ENCODE peak calls at places on chromosomes 12 and 14, in ten cellular contexts. S, E, P, I, J, O, L, G, W and V are unnamed samples.

GRCh38 chr12:71900091-71900490 is 38.6 kb upstream of the TPH2 start:
- DNase-seq in S (no peak), E (no peak), P (no peak), I (no peak), J (peak), O (no peak), L (no peak), G (no peak), W (peak), V (no peak)

GRCh38 chr12:28872654-28873268 is 276.3 kb upstream of the FAR2 start:
- DNase-seq in S (no peak), E (no peak), P (peak), I (no peak), J (peak), O (peak), L (peak), G (peak), W (peak), V (no peak)

GRCh38 chr12:121807656-121808347 is 4.0 kb downstream of the SETD1B start:
- DNase-seq in S (no peak), E (no peak), P (no peak), I (no peak), J (no peak), O (no peak), L (no peak), G (no peak), W (no peak), V (no peak)

GRCh38 chr12:54259194-54260011 is 20.5 kb downstream of the CBX5 start:
- DNase-seq in S (no peak), E (no peak), P (peak), I (peak), J (peak), O (peak), L (peak), G (peak), W (peak), V (peak)

GRCh38 chr12:16062611-16063010 is 151.5 kb downstream of the DERA start:
- DNase-seq in S (no peak), E (no peak), P (no peak), I (no peak), J (peak), O (no peak), L (no peak), G (no peak), W (no peak), V (no peak)

GRCh38 chr14:66380143-66380542 is 106.0 kb upstream of the CCDC196 start:
- DNase-seq in S (no peak), E (no peak), P (no peak), I (no peak), J (no peak), O (no peak), L (no peak), G (peak), W (no peak), V (no peak)

GRCh38 chr14:37194698-37195097 is 3.0 kb upstream of the MIPOL1 start:
- DNase-seq in S (no peak), E (no peak), P (no peak), I (no peak), J (no peak), O (no peak), L (no peak), G (no peak), W (no peak), V (no peak)

GRCh38 chr14:65551019-65551643 is 138.6 kb downstream of the FUT8 start:
- DNase-seq in S (no peak), E (no peak), P (no peak), I (no peak), J (no peak), O (no peak), L (no peak), G (no peak), W (no peak), V (no peak)

GRCh38 chr14:69432364-69432763 is 33.9 kb downstream of the SLC39A9 start:
- DNase-seq in S (no peak), E (no peak), P (no peak), I (no peak), J (no peak), O (no peak), L (no peak), G (no peak), W (no peak), V (no peak)

GRCh38 chr12:43805149-43805856 is 814 bp downstream of the TWF1 start:
- DNase-seq in S (no peak), E (no peak), P (no peak), I (no peak), J (peak), O (peak), L (no peak), G (no peak), W (no peak), V (no peak)

GRCh38 chr12:76866146-76866545 is 12.7 kb downstream of the CSRP2 start:
- DNase-seq in S (no peak), E (no peak), P (no peak), I (no peak), J (no peak), O (no peak), L (no peak), G (no peak), W (peak), V (no peak)

GRCh38 chr12:111757361-111758119 is 9.2 kb upstream of the ALDH2 start:
- DNase-seq in S (peak), E (no peak), P (no peak), I (no peak), J (peak), O (no peak), L (peak), G (peak), W (peak), V (peak)

GRCh38 chr12:34344851-34345522 is 322.7 kb downstream of the ALG10 start:
- DNase-seq in S (no peak), E (no peak), P (no peak), I (no peak), J (no peak), O (no peak), L (no peak), G (no peak), W (no peak), V (no peak)

GRCh38 chr14:72104011-72104613 is 171.9 kb downstream of the RGS6 start:
- DNase-seq in S (no peak), E (no peak), P (no peak), I (no peak), J (no peak), O (peak), L (peak), G (no peak), W (peak), V (no peak)

GRCh38 chr12:68240975-68241374 is 12.4 kb downstream of the IL22 start:
- DNase-seq in S (no peak), E (no peak), P (no peak), I (peak), J (peak), O (no peak), L (peak), G (peak), W (no peak), V (no peak)

GRCh38 chr12:124603910-124604775 is 36.7 kb upstream of the NCOR2 start:
- DNase-seq in S (no peak), E (no peak), P (no peak), I (no peak), J (no peak), O (no peak), L (peak), G (no peak), W (no peak), V (no peak)

GRCh38 chr14:102939820-102940561 is 17.5 kb downstream of the AMN start:
- DNase-seq in S (no peak), E (no peak), P (no peak), I (no peak), J (no peak), O (no peak), L (peak), G (no peak), W (no peak), V (no peak)

GRCh38 chr14:102784892-102785597 is 7.8 kb downstream of the TRAF3 start:
- DNase-seq in S (no peak), E (no peak), P (no peak), I (no peak), J (no peak), O (no peak), L (no peak), G (no peak), W (no peak), V (no peak)

GRCh38 chr12:2387051-2387834 is 334.5 kb downstream of the CACNA1C start:
- DNase-seq in S (peak), E (no peak), P (no peak), I (peak), J (no peak), O (no peak), L (no peak), G (no peak), W (no peak), V (no peak)

GRCh38 chr12:71392521-71393145 is 47.0 kb upstream of the LGR5 start:
- DNase-seq in S (no peak), E (no peak), P (peak), I (peak), J (peak), O (peak), L (no peak), G (no peak), W (peak), V (peak)

GRCh38 chr12:21677204-21677603 is 19.6 kb upstream of the LDHB start:
- DNase-seq in S (no peak), E (no peak), P (no peak), I (no peak), J (no peak), O (no peak), L (no peak), G (no peak), W (no peak), V (no peak)

GRCh38 chr12:117724545-117724944 is 244.2 kb downstream of the KSR2 start:
- DNase-seq in S (peak), E (no peak), P (no peak), I (no peak), J (no peak), O (no peak), L (no peak), G (no peak), W (no peak), V (no peak)

GRCh38 chr14:77023001-77023996 is 5.2 kb downstream of the IRF2BPL start:
- DNase-seq in S (no peak), E (no peak), P (no peak), I (no peak), J (peak), O (peak), L (peak), G (peak), W (no peak), V (no peak)

GRCh38 chr14:100872241-100872640 is 31.3 kb downstream of the RTL1 start:
- DNase-seq in S (peak), E (no peak), P (no peak), I (peak), J (no peak), O (no peak), L (no peak), G (no peak), W (no peak), V (no peak)

GRCh38 chr12:96710127-96710745 is 196.8 kb upstream of the NEDD1 start:
- DNase-seq in S (no peak), E (no peak), P (no peak), I (no peak), J (no peak), O (peak), L (no peak), G (no peak), W (no peak), V (no peak)

GRCh38 chr14:105073720-105074600 is 8.7 kb upstream of the GPR132 start:
- DNase-seq in S (no peak), E (no peak), P (no peak), I (no peak), J (no peak), O (no peak), L (no peak), G (peak), W (no peak), V (no peak)

GRCh38 chr12:45216297-45216982 is 545 bp downstream of the ANO6 start:
- DNase-seq in S (peak), E (peak), P (no peak), I (no peak), J (peak), O (peak), L (peak), G (peak), W (peak), V (no peak)

GRCh38 chr12:132153501-132154340 is 9.5 kb downstream of the NOC4L start:
- DNase-seq in S (no peak), E (no peak), P (no peak), I (no peak), J (peak), O (peak), L (peak), G (peak), W (peak), V (peak)

GRCh38 chr12:132156145-132156709 is 12.0 kb downstream of the NOC4L start:
- DNase-seq in S (no peak), E (no peak), P (no peak), I (no peak), J (no peak), O (no peak), L (no peak), G (no peak), W (no peak), V (no peak)

GRCh38 chr12:132154941-132155770 is 10.9 kb downstream of the NOC4L start:
- DNase-seq in S (no peak), E (no peak), P (no peak), I (no peak), J (no peak), O (peak), L (no peak), G (no peak), W (no peak), V (no peak)

GRCh38 chr12:132152921-132153321 is 8.7 kb downstream of the NOC4L start:
- DNase-seq in S (no peak), E (no peak), P (no peak), I (no peak), J (no peak), O (no peak), L (peak), G (no peak), W (no peak), V (no peak)

GRCh38 chr12:132154341-132154761 is 10.1 kb downstream of the NOC4L start:
- DNase-seq in S (no peak), E (no peak), P (no peak), I (no peak), J (no peak), O (no peak), L (no peak), G (no peak), W (no peak), V (no peak)
- H3K4me3 ChIP-seq in S (no peak), E (peak), P (no peak), I (no peak), J (no peak), O (no peak), L (no peak), G (no peak), W (no peak), V (no peak)

GRCh38 chr12:13196302-13196921 is at the start of gene EMP1:
- DNase-seq in S (peak), E (peak), P (peak), I (peak), J (peak), O (no peak), L (peak), G (peak), W (peak), V (peak)
- H3K4me3 ChIP-seq in S (peak), E (peak), P (peak), I (no peak), J (peak), O (no peak), L (peak), G (peak), W (peak), V (peak)

DNA sequence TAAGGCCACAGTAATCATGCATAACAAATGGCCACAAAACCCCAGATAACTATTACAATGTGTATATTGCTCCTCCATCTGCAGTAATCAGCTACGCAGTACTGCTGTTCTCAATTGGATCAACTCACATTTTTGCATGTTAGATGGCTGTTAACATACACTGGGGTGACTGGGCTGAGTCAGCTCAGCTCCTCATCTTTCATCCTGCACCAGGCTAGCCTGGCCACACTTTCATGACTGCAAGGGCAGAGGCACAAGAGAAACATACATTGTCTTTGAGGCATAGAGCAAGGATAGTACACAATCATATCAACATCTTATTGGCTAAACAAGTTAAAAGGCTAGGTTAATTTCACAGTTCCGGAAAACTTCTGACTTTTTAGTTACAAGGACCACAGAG is 306.6 kb downstream of the SLC6A15 start:
- DNase-seq in S (no peak), E (no peak), P (no peak), I (no peak), J (no peak), O (no peak), L (no peak), G (no peak), W (no peak), V (no peak)
- H3K4me3 ChIP-seq in S (no peak), E (no peak), P (no peak), I (no peak), J (no peak), O (no peak), L (no peak), G (no peak), W (no peak), V (no peak)

GRCh38 chr12:19965196-19966038 is 402.9 kb upstream of the PDE3A start:
- DNase-seq in S (no peak), E (no peak), P (no peak), I (no peak), J (no peak), O (no peak), L (no peak), G (no peak), W (no peak), V (no peak)

GRCh38 chr12:19967486-19967885 is 400.9 kb upstream of the PDE3A start:
- DNase-seq in S (no peak), E (no peak), P (peak), I (no peak), J (peak), O (no peak), L (no peak), G (no peak), W (no peak), V (peak)

GRCh38 chr12:19964549-19964948 is 403.8 kb upstream of the PDE3A start:
- DNase-seq in S (no peak), E (no peak), P (no peak), I (no peak), J (no peak), O (no peak), L (no peak), G (no peak), W (no peak), V (no peak)

GRCh38 chr12:19969476-19969875 is 398.9 kb upstream of the PDE3A start:
- DNase-seq in S (no peak), E (no peak), P (no peak), I (no peak), J (no peak), O (no peak), L (no peak), G (no peak), W (no peak), V (no peak)

GRCh38 chr12:19967001-19967400 is 401.3 kb upstream of the PDE3A start:
- DNase-seq in S (no peak), E (no peak), P (no peak), I (no peak), J (no peak), O (no peak), L (no peak), G (no peak), W (no peak), V (no peak)
- H3K4me3 ChIP-seq in S (no peak), E (no peak), P (no peak), I (no peak), J (no peak), O (no peak), L (no peak), G (no peak), W (no peak), V (no peak)

GRCh38 chr12:65895031-65895430 is 70.7 kb downstream of the HMGA2 start:
- DNase-seq in S (no peak), E (no peak), P (no peak), I (no peak), J (no peak), O (no peak), L (no peak), G (no peak), W (no peak), V (no peak)

GRCh38 chr12:65895759-65896656 is 71.7 kb downstream of the HMGA2 start:
- DNase-seq in S (no peak), E (no peak), P (no peak), I (no peak), J (no peak), O (no peak), L (no peak), G (no peak), W (peak), V (no peak)

GRCh38 chr12:65899289-65899688 is 75.0 kb downstream of the HMGA2 start:
- DNase-seq in S (no peak), E (no peak), P (no peak), I (no peak), J (no peak), O (no peak), L (no peak), G (no peak), W (no peak), V (no peak)

GRCh38 chr12:65894624-65895023 is 70.3 kb downstream of the HMGA2 start:
- DNase-seq in S (no peak), E (no peak), P (no peak), I (no peak), J (no peak), O (no peak), L (no peak), G (no peak), W (no peak), V (no peak)

GRCh38 chr12:65896743-65897142 is 72.5 kb downstream of the HMGA2 start:
- DNase-seq in S (no peak), E (no peak), P (no peak), I (no peak), J (no peak), O (no peak), L (no peak), G (no peak), W (no peak), V (no peak)
- H3K4me3 ChIP-seq in S (no peak), E (peak), P (no peak), I (no peak), J (no peak), O (no peak), L (no peak), G (no peak), W (no peak), V (no peak)

GRCh38 chr12:77893918-77894317 is 63.2 kb downstream of the NAV3 start:
- DNase-seq in S (no peak), E (no peak), P (no peak), I (no peak), J (peak), O (no peak), L (peak), G (peak), W (peak), V (peak)

GRCh38 chr12:77891531-77892147 is 60.9 kb downstream of the NAV3 start:
- DNase-seq in S (no peak), E (no peak), P (no peak), I (no peak), J (no peak), O (no peak), L (no peak), G (no peak), W (peak), V (no peak)

GRCh38 chr12:77894548-77894947 is 63.9 kb downstream of the NAV3 start:
- DNase-seq in S (no peak), E (no peak), P (no peak), I (no peak), J (no peak), O (no peak), L (no peak), G (no peak), W (no peak), V (no peak)

DNA sequence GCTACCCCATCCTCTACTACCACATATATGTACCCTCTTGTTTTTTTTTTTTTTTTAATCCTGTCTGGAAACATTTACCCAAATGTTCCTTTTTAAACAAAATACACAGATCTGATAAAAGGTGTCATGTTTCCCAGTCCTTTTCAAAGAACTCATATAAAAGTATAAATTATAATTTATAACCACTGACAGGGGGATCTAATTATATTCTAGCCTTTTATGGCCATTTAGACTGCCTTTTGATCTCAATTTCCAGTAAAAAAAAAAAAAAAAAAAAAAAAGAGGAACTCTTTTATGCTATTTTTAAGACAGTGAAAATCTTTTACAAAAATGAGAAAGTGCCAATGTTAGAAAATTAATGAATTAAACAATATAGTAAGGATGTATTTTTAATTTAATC is 65.0 kb downstream of the NAV3 start:
- DNase-seq in S (no peak), E (no peak), P (no peak), I (no peak), J (no peak), O (no peak), L (no peak), G (no peak), W (no peak), V (no peak)
- H3K4me3 ChIP-seq in S (no peak), E (no peak), P (no peak), I (no peak), J (no peak), O (no peak), L (no peak), G (no peak), W (no peak), V (no peak)